ENCODE peak calls at places on chromosomes 11 and 22, in seven cellular contexts. R is HCT116, U is H1, X is SK-N-SH, P is HepG2, T is GM12878, B is K562. O is an unnamed sample.

GRCh38 chr11:94854770-94855633 is 86.8 kb downstream of the AMOTL1 start:
- DNase-seq in R (no peak), U (no peak), X (no peak), P (no peak), T (no peak), B (no peak), O (no peak)

GRCh38 chr11:9151631-9152030 is 60.2 kb upstream of the SCUBE2 start:
- DNase-seq in R (no peak), U (peak; percentile 11), X (no peak), P (no peak), T (no peak), B (no peak), O (no peak)

GRCh38 chr11:115257286-115258077 is 246.7 kb downstream of the CADM1 start:
- DNase-seq in R (no peak), U (no peak), X (no peak), P (no peak), T (no peak), B (no peak), O (no peak)

GRCh38 chr11:94179696-94180095 is 51.1 kb downstream of the PANX1 start:
- DNase-seq in R (no peak), U (no peak), X (no peak), P (no peak), T (no peak), B (no peak), O (no peak)

GRCh38 chr22:50303515-50303847 is 4.0 kb downstream of the PLXNB2 start:
- DNase-seq in R (no peak), U (no peak), X (no peak), P (no peak), T (no peak), B (no peak), O (no peak)

GRCh38 chr22:42299586-42300285 is 29.3 kb upstream of the TCF20 start:
- DNase-seq in R (no peak), U (no peak), X (no peak), P (no peak), T (no peak), B (peak; percentile 63), O (no peak)

GRCh38 chr11:29119691-29120328 is 897.0 kb downstream of the KCNA4 start:
- DNase-seq in R (no peak), U (no peak), X (no peak), P (no peak), T (no peak), B (no peak), O (peak; percentile 20)

GRCh38 chr11:64339754-64340408 is at the start of gene CCDC88B:
- DNase-seq in R (no peak), U (no peak), X (no peak), P (no peak), T (no peak), B (no peak), O (no peak)

GRCh38 chr22:21816787-21817496 is 50.5 kb downstream of the MAPK1 start:
- DNase-seq in R (no peak), U (no peak), X (peak; percentile 20), P (no peak), T (peak; percentile 61), B (peak; percentile 87), O (no peak)

GRCh38 chr22:48498526-48499331 is 1328.9 kb downstream of the BRD1 start:
- DNase-seq in R (no peak), U (no peak), X (no peak), P (no peak), T (no peak), B (no peak), O (no peak)

GRCh38 chr11:124760205-124760652 is 1.9 kb downstream of the ESAM start:
- DNase-seq in R (no peak), U (peak; percentile 64), X (peak; percentile 17), P (no peak), T (no peak), B (no peak), O (no peak)

GRCh38 chr11:77775941-77776340 is 44.6 kb downstream of the RSF1 start:
- DNase-seq in R (no peak), U (no peak), X (no peak), P (no peak), T (no peak), B (no peak), O (no peak)

GRCh38 chr11:7449196-7449840 is 36.0 kb upstream of the OLFML1 start:
- DNase-seq in R (no peak), U (no peak), X (no peak), P (no peak), T (no peak), B (no peak), O (no peak)

GRCh38 chr22:17056058-17056457 is 28.7 kb upstream of the IL17RA start:
- DNase-seq in R (no peak), U (peak; percentile 19), X (no peak), P (no peak), T (no peak), B (no peak), O (no peak)

GRCh38 chr11:8028766-8029165 is 41.6 kb downstream of the EIF3F start:
- DNase-seq in R (no peak), U (peak; percentile 8), X (no peak), P (no peak), T (no peak), B (no peak), O (no peak)

GRCh38 chr11:64122411-64123101 is 43.4 kb downstream of the MACROD1 start:
- DNase-seq in R (no peak), U (no peak), X (no peak), P (no peak), T (no peak), B (no peak), O (no peak)

GRCh38 chr22:47228767-47229166 is 466.3 kb downstream of the TBC1D22A start:
- DNase-seq in R (no peak), U (no peak), X (no peak), P (no peak), T (no peak), B (no peak), O (no peak)

GRCh38 chr22:36162127-36163034 is 1.8 kb upstream of the APOL3 start:
- DNase-seq in R (no peak), U (no peak), X (no peak), P (no peak), T (peak; percentile 70), B (no peak), O (no peak)

GRCh38 chr11:9385288-9385902 is 943 bp downstream of the IPO7 start:
- DNase-seq in R (no peak), U (no peak), X (no peak), P (peak; percentile 76), T (no peak), B (peak; percentile 73), O (no peak)

GRCh38 chr22:39574779-39575551 is 4.4 kb downstream of the CACNA1I start:
- DNase-seq in R (peak; percentile 80), U (no peak), X (no peak), P (peak; percentile 28), T (no peak), B (peak; percentile 80), O (no peak)

GRCh38 chr11:109422755-109423113 is 744 bp downstream of the C11orf87 start:
- DNase-seq in R (no peak), U (no peak), X (peak; percentile 63), P (no peak), T (no peak), B (no peak), O (no peak)

GRCh38 chr11:69617220-69617619 is 23.7 kb upstream of the CCND1 start:
- DNase-seq in R (no peak), U (no peak), X (no peak), P (no peak), T (no peak), B (no peak), O (no peak)

GRCh38 chr11:69624293-69624692 is 16.7 kb upstream of the CCND1 start:
- DNase-seq in R (no peak), U (no peak), X (no peak), P (no peak), T (no peak), B (no peak), O (no peak)

GRCh38 chr11:69618237-69618636 is 22.7 kb upstream of the CCND1 start:
- DNase-seq in R (no peak), U (no peak), X (no peak), P (peak; percentile 54), T (no peak), B (no peak), O (no peak)

GRCh38 chr11:69617682-69618081 is 23.3 kb upstream of the CCND1 start:
- DNase-seq in R (no peak), U (no peak), X (no peak), P (no peak), T (no peak), B (no peak), O (no peak)

DNA sequence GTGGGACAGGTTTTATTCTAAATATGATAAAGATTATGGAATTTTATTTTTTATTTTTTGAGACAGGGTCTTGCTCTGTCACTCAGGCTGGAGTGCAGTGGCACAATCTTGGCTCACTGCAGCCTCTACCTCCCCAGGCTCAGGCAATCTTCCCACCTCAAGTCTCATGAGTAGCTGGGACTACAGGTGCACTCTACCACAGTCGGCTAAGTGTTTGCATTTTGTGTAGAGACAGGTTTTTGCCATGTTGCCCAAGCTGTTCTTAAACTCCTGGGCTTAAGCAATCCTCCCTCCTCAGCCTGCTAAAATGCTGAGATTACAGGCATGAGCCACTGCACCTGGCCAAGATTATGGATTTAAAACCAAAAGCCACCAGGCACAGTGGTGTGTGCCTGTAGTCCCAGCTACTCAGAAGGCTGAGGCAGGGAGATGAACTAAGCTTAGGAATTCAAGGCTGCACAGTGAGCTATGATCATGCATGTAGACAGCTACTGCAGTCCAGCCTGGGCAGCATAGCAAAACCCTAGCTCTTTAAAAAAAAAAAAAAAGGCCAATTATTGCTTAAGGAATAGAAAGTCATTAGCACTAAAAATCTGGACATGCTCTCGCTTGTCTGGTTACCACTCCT is 20.2 kb upstream of the CCND1 start:
- DNase-seq in R (no peak), U (no peak), X (no peak), P (no peak), T (no peak), B (no peak), O (no peak)
- TF ChIP-seq JUND in R (no peak), U (no peak), X (no peak), P (no peak), T (no peak), B (no peak), O (no peak)

DNA sequence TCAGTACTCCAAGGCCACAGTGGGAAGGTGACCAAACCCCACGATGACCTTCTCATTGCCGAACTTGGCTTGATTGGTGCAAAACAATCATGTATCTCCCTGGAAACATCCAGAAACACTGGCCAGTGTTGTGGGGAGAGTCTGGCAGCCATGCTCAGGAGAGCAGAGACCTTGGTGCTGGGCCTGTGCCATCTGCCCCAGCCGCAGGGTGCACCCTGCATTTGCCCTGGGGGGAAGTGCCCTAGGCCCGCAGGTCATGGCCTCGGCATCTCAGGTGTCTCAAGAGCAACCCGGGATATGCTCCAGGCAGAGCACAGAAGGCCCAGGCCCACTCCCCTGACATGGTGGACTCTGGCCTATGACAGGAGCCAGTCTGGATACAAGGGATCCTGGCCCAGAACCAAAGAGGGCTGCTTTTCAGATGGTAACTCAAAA is 23.7 kb downstream of the ARVCF start:
- DNase-seq in R (no peak), U (no peak), X (no peak), P (no peak), T (no peak), B (no peak), O (no peak)
- TF ChIP-seq JUND in R (no peak), U (no peak), X (no peak), P (no peak), T (no peak), B (no peak), O (no peak)

GRCh38 chr22:32858121-32858703 is 56.7 kb downstream of the TIMP3 start:
- DNase-seq in R (no peak), U (no peak), X (no peak), P (no peak), T (no peak), B (no peak), O (no peak)
- TF ChIP-seq JUND in R (no peak), U (no peak), X (no peak), P (no peak), T (no peak), B (no peak), O (no peak)

GRCh38 chr22:26892401-26893033 is 235.1 kb downstream of the MIAT start:
- DNase-seq in R (no peak), U (peak; percentile 42), X (no peak), P (no peak), T (no peak), B (no peak), O (peak; percentile 20)
- TF ChIP-seq JUND in R (no peak), U (no peak), X (no peak), P (no peak), T (no peak), B (no peak), O (no peak)

O was measured in T47D.